ENCODE peak calls at places on chromosome 6, in eight cellular contexts. L, J, X, B, R, T, Y and N are unnamed samples.

GRCh38 chr6:22333802-22334201 is 37.0 kb upstream of the PRL start:
- DNase-seq in L (no peak), J (no peak), X (no peak), B (no peak), R (no peak), T (no peak), Y (peak), N (no peak)

GRCh38 chr6:108660251-108660650 is 99.5 kb downstream of the FOXO3 start:
- DNase-seq in L (no peak), J (no peak), X (no peak), B (no peak), R (no peak), T (no peak), Y (no peak), N (no peak)

GRCh38 chr6:50829898-50830439 is 11.3 kb downstream of the TFAP2B start:
- DNase-seq in L (no peak), J (no peak), X (no peak), B (no peak), R (no peak), T (no peak), Y (no peak), N (no peak)

GRCh38 chr6:130981409-130981808 is 81.6 kb downstream of the EPB41L2 start:
- DNase-seq in L (no peak), J (no peak), X (no peak), B (no peak), R (no peak), T (no peak), Y (peak), N (no peak)

GRCh38 chr6:118659513-118660217 is 8.3 kb upstream of the CEP85L start:
- DNase-seq in L (no peak), J (no peak), X (no peak), B (no peak), R (no peak), T (peak), Y (no peak), N (no peak)

GRCh38 chr6:81204741-81205140 is 547.7 kb downstream of the TENT5A start:
- DNase-seq in L (no peak), J (no peak), X (no peak), B (no peak), R (no peak), T (no peak), Y (no peak), N (no peak)

GRCh38 chr6:168515376-168515775 is 74.4 kb downstream of the SMOC2 start:
- DNase-seq in L (no peak), J (no peak), X (no peak), B (no peak), R (no peak), T (no peak), Y (no peak), N (no peak)

GRCh38 chr6:63856271-63856670 is 220.7 kb downstream of the PHF3 start:
- DNase-seq in L (no peak), J (no peak), X (no peak), B (no peak), R (no peak), T (no peak), Y (no peak), N (no peak)

GRCh38 chr6:106731144-106731842 is 101.9 kb downstream of the QRSL1 start:
- DNase-seq in L (no peak), J (no peak), X (no peak), B (no peak), R (no peak), T (no peak), Y (no peak), N (no peak)

GRCh38 chr6:17714879-17715860 is 8.4 kb upstream of the NUP153 start:
- DNase-seq in L (peak), J (no peak), X (no peak), B (no peak), R (no peak), T (no peak), Y (peak), N (peak)
- TF ChIP-seq CTCF in L (no peak), J (no peak), X (no peak), B (no peak), R (no peak), T (no peak), Y (no peak), N (no peak)

GRCh38 chr6:37741757-37742400 is 44.2 kb upstream of the MDGA1 start:
- DNase-seq in L (peak), J (no peak), X (peak), B (peak), R (no peak), T (peak), Y (no peak), N (peak)
- TF ChIP-seq CTCF in L (peak), J (no peak), X (peak), B (peak), R (no peak), T (peak), Y (no peak), N (peak)

DNA sequence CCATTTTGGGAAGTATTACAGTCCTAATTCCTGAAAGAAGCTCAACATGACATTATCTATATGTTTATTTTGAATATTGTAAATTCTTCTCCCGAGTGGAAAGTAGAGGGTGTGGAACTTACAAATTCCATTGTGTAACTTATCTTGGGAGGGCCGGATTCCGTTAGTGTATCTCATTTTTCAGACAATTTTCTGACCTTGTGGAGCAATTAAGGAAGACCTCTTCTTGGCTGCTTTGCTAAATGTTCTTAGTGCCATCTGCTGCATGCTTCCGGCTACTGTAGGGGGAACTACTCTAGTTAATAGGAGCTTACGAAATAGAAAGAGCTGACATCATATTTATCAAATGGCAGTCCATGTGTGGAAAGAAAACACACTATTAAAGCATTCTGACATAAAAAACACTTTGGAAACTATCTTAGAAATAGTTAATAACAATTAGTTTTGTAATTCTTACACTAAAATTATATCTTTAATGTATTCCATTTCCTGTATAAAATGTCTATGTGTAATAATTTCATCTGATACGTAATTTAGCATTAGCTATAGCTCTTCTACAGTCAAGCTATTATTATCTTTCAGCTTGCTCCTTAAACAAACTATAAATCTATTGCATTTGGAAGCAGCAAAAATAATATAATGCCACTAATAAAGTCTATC is 41.5 kb upstream of the KCNQ5 start:
- DNase-seq in L (peak), J (no peak), X (peak), B (no peak), R (no peak), T (no peak), Y (peak), N (peak)
- TF ChIP-seq CTCF in L (peak), J (no peak), X (peak), B (peak), R (no peak), T (peak), Y (peak), N (peak)

DNA sequence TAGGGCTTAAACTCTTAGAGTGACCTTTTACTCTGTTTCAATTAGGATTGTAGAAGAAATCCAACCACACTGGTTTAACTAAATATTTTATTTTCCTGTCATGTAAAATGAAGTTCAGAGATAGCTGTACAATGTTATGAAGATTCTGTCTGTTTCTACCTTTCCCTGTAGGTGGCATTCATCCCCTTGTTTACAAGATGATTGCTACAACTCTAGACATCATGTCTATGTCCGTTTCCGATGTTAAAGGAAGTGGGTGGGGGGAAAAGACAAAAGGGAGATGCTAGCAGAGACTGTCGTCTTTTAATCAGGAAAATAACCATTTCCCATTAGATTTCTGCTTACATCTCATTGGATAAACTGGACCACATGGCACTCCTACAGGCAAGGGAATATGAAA is 30.9 kb upstream of the RIMS1 start:
- DNase-seq in L (peak), J (no peak), X (no peak), B (no peak), R (no peak), T (no peak), Y (no peak), N (no peak)
- TF ChIP-seq CTCF in L (peak), J (no peak), X (peak), B (no peak), R (no peak), T (no peak), Y (no peak), N (no peak)

GRCh38 chr6:25488156-25488555 is 163.9 kb upstream of the SCGN start:
- DNase-seq in L (no peak), J (no peak), X (no peak), B (no peak), R (no peak), T (no peak), Y (no peak), N (no peak)
- TF ChIP-seq CTCF in L (no peak), J (no peak), X (no peak), B (no peak), R (no peak), T (no peak), Y (no peak), N (no peak)

GRCh38 chr6:15614277-15614676 is 48.6 kb downstream of the DTNBP1 start:
- DNase-seq in L (no peak), J (no peak), X (no peak), B (no peak), R (no peak), T (no peak), Y (no peak), N (no peak)
- TF ChIP-seq CTCF in L (no peak), J (no peak), X (no peak), B (no peak), R (no peak), T (no peak), Y (no peak), N (no peak)

DNA sequence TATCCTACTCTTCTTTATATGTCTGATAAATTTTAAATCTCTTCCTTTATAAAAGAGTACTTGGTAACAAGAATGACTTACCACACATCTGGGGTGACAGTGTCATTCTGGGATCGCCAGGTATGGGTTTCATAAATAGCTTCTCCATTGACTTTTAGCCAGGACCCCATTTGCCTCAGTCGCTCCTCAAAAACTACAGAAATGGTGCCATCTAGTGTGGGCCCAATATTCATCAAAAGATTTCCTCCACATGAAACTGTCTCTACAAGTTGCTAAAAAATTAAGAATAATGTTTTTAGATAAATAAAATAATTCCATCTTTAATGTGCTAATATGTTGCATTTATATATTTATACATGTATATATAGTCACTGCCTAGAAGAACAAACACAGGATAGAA is 9.7 kb downstream of the FUCA2 start:
- DNase-seq in L (no peak), J (no peak), X (no peak), B (no peak), R (no peak), T (no peak), Y (no peak), N (no peak)
- TF ChIP-seq CTCF in L (no peak), J (no peak), X (no peak), B (no peak), R (no peak), T (no peak), Y (no peak), N (no peak)